ENCODE peak calls at places on chromosome X, in six cellular contexts. I is breast epithelium, R is uterus, K is A549, P is body of pancreas, C is adrenal gland. B is an unnamed sample.
A peak's percentile ranks its signal among the peaks of the same experiment; 100 is the strongest.

GRCh38 chrX:109934935-109935334 is 68.0 kb upstream of the TMEM164 start:
- DNase-seq in I (no peak), R (no peak), P (no peak), K (no peak), C (no peak), B (no peak)

GRCh38 chrX:129697204-129697829 is 41.5 kb upstream of the XPNPEP2 start:
- DNase-seq in R (no peak), P (no peak), K (no peak), C (no peak), I (no peak), B (no peak)

GRCh38 chrX:72110051-72110926 is 21.4 kb downstream of the RTL5 start:
- DNase-seq in R (no peak), I (no peak), P (no peak), K (no peak), C (no peak), B (no peak)

GRCh38 chrX:133988010-133988409 is 2.6 kb upstream of the GPC3 start:
- DNase-seq in P (no peak), I (no peak), K (no peak), C (no peak), R (no peak), B (no peak)

GRCh38 chrX:281166-281999 is at the start of gene PLCXD1:
- DNase-seq in R (peak; percentile 25), C (no peak), I (no peak), P (peak; percentile 35), K (peak; percentile 85), B (peak; percentile 67)

GRCh38 chrX:119177278-119177677 is 49.7 kb upstream of the KIAA1210 start:
- DNase-seq in C (no peak), I (no peak), P (no peak), R (no peak), K (no peak), B (no peak)

GRCh38 chrX:118495958-118496762 is 545 bp downstream of the DOCK11 start:
- DNase-seq in K (no peak), C (peak; percentile 14), I (peak; percentile 22), P (peak; percentile 42), R (peak; percentile 29), B (peak; percentile 35)

GRCh38 chrX:22533898-22534297 is 261.2 kb downstream of the CBLL2 start:
- DNase-seq in P (no peak), R (no peak), C (no peak), I (no peak), K (no peak), B (no peak)

GRCh38 chrX:139647597-139647996 is 60.4 kb downstream of the MCF2 start:
- DNase-seq in C (no peak), K (no peak), R (no peak), I (no peak), P (no peak), B (no peak)

GRCh38 chrX:40132751-40133150 is 35.0 kb upstream of the BCOR start:
- DNase-seq in C (peak; percentile 93), P (peak; percentile 81), R (peak; percentile 82), K (peak; percentile 73), I (no peak), B (peak; percentile 82)

GRCh38 chrX:135112096-135112729 is 8.1 kb downstream of the ETDB start:
- DNase-seq in K (peak; percentile 14), C (peak; percentile 48), P (peak; percentile 40), I (no peak), R (no peak), B (no peak)

GRCh38 chrX:48939417-48940228 is 17.8 kb downstream of the OTUD5 start:
- DNase-seq in C (no peak), K (no peak), P (no peak), I (no peak), R (no peak), B (no peak)

GRCh38 chrX:48936429-48937064 is 17.7 kb upstream of the PIM2 start:
- DNase-seq in R (no peak), I (no peak), P (no peak), C (no peak), K (no peak), B (no peak)

GRCh38 chrX:48937065-48937907 is 18.5 kb upstream of the PIM2 start:
- DNase-seq in I (no peak), R (no peak), K (no peak), P (peak; percentile 55), C (no peak), B (no peak)

GRCh38 chrX:48940404-48940955 is 16.9 kb downstream of the OTUD5 start:
- DNase-seq in P (no peak), K (no peak), R (no peak), C (no peak), I (no peak), B (no peak)

DNA sequence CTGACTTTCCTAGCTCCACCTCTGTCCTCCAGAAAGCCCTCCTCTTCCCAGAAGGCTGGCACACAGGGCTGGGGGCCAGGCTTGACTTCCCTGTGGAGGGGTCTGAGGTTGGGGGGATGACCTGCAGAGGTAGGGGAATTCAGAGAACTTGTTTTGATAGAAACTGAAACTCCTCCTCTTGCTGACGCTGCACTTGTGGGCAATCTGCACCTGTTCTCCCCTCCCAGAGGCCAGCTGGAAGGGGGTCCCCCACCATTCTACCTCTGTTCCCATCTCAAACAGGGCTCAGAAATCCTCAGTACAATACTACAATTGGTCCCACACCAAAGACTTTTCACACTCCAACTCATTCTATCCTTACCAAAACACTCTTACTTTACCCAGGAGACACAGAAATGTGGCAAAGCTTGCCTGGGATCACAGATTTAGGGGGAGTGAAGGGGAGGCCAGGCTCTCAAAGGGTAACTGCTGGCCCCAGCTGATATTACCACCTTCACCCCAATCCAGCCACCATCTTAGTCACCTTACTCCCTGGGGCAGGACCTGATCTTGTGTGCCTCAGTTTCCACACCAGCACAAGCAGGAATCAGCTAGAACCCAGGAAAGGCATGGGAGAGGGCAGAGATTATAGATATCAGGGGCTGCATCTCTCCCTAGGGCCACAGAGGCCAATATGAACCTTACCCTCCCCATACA is 18.5 kb downstream of the OTUD5 start:
- DNase-seq in P (no peak), K (no peak), I (no peak), R (no peak), C (no peak), B (no peak)
- TF ChIP-seq POLR2A in P (no peak), K (no peak), I (no peak), R (no peak), C (no peak), B (no peak)

GRCh38 chrX:108156934-108157466 is 65.4 kb downstream of the ATG4A start:
- DNase-seq in C (no peak), K (no peak), P (no peak), R (no peak), I (no peak), B (no peak)
- H3K4me1 ChIP-seq in C (no peaks in the 10 kb centered on the region), K (no peaks in the 10 kb centered on the region), P (no peaks in the 10 kb centered on the region), R (no peaks in the 10 kb centered on the region), I (no peaks in the 10 kb centered on the region), B (no peaks in the 10 kb centered on the region)

GRCh38 chrX:152832520-152832919 is 1.7 kb downstream of the NSDHL start:
- DNase-seq in C (no peak), R (no peak), I (no peak), P (no peak), K (no peak), B (no peak)

GRCh38 chrX:152831391-152831790 is 528 bp downstream of the NSDHL start:
- DNase-seq in P (no peak), K (no peak), C (no peak), I (no peak), R (no peak), B (no peak)

GRCh38 chrX:152833378-152833777 is 2.5 kb downstream of the NSDHL start:
- DNase-seq in I (no peak), R (no peak), C (peak; percentile 74), P (no peak), K (no peak), B (no peak)

GRCh38 chrX:152824841-152825374 is 5.6 kb downstream of the CETN2 start:
- DNase-seq in R (no peak), C (no peak), P (no peak), I (no peak), K (no peak), B (no peak)

DNA sequence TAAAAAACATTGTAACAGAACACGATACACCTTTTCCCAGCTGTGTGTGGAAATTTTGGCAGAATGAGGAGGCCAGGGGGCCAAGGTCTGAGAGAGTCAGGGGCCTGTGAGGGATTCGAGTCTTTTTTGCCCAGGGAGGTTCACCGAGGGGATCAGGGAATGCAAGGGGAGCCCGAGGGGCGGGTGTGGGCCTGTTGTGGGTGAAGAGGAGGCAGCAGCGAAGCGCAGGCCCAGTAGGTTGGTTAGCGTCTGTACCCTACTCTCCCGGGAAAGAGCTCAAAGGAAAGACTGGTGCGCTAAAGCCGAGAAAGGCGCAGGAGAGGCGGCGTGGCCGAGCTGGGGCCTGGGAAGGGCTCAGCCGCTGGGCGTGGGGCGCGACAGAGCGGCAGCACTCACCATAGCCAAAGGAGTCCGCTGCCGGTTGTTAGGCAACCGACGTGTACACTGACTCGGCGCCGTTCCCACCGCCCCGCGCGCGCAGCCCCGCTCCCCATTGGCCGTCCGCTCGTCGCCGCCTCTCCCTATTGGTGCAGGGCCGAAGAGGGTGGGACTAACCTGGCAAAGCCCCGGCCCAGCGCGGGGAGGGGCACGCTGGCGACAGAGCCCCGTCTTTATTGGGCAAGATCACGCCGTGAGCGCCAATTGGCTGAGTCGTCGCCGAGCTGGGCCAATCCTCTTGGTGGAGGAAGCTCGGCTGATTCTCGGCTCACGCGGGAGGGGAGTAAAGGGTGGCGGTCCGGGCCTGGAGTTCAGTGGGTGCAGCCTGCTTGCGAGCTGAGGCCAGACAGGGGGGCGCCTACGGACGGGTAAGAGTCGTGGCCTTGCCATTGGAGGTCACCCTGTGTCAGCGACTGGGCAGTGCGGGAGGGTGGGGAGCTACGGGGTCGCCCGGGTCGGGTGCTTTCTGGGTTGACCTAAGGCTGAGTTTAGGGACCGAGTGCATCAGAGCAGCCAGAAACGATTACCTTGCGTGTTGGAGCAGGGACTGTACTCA is at the start of the genes CETN2 and NSDHL:
- DNase-seq in R (peak; percentile 96), K (peak; percentile 97), I (peak; percentile 97), P (peak; percentile 96), C (peak; percentile 97), B (peak; percentile 95)
- TF ChIP-seq POLR2A in R (peak; percentile 49), K (peak; percentile 74), I (no peak), P (peak; percentile 69), C (no peak), B (no peak)

DNA sequence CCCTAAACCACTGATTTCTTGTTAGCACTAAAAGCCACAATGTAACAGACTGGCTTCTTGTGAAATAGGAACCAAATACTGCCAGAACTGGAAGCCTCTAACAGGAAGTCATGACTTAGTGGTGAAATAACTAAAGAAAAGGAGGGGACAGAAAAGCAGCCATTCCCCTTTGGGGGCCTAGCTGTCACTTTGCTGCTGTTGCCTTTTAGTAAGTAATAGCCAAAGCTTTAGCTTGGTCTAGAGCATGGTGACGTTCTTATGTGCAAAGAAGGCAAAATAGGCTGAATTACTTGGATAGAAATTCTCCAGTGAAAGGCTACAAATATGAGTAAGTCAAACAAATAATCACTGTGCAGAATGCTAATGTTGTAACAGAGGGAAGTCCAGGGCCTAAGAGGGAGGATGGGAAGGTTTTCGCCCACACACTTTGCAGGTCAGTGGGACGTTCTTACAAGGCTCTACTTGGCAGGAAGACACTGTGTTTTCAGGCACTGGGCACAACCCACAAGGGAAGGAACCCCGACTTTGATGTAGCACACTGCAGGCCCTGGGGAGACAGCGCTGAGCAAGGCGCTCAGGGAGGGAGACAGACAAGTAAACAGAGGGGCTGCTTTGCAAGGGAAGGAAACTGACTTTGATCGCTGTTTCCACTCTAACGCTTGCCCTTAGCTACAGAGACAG is 16.6 kb downstream of the GAB3 start:
- DNase-seq in C (peak; percentile 31), K (no peak), I (peak; percentile 40), R (peak; percentile 37), P (peak; percentile 48), B (peak; percentile 19)
- H3K4me1 ChIP-seq in C (peaks cover 60% of the 10 kb centered on the region), K (peaks cover 64% of the 10 kb centered on the region), I (no peaks in the 10 kb centered on the region), R (no peaks in the 10 kb centered on the region), P (peaks cover 28% of the 10 kb centered on the region), B (peaks cover 3% of the 10 kb centered on the region)

DNA sequence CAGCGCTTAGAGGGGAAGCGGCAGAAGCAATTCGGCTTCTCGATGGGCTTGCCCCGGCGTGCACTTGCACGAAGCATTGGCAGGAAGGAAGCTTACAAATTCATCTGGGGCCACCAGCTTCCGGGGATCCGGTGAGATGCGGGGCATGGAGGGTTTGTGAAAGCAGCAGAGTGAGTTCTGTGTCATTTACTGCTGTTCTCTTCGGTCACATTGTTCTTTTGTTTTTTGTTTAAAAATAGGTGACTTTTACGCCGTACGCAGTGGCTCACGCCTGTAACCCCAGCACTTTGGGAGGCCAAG is 47.0 kb downstream of the ASMT start:
- DNase-seq in R (no peak), I (no peak), P (no peak), C (peak; percentile 2), K (no peak), B (no peak)
- TF ChIP-seq POLR2A in R (no peak), I (no peak), P (no peak), C (no peak), K (no peak), B (no peak)

B was measured in ovary.